ENCODE peak calls at places on chromosomes 11 and 22, in four cellular contexts. D, T, H and Y are unnamed samples.

GRCh38 chr11:6405039-6405667 is 13.7 kb downstream of the APBB1 start:
- DNase-seq in D (no peak), T (no peak), H (no peak), Y (no peak)

GRCh38 chr11:117170210-117170609 is 8.3 kb upstream of the SIDT2 start:
- DNase-seq in H (no peak), D (no peak), T (no peak), Y (no peak)

GRCh38 chr11:35013514-35014191 is 97.2 kb downstream of the PDHX start:
- DNase-seq in T (no peak), D (no peak), H (no peak), Y (no peak)

GRCh38 chr11:75214411-75214821 is 26.2 kb upstream of the TPBGL start:
- DNase-seq in H (peak; percentile 88), D (peak; percentile 48), T (peak; percentile 82), Y (no peak)

GRCh38 chr11:14184548-14184947 is 174.4 kb downstream of the RRAS2 start:
- DNase-seq in H (no peak), D (no peak), T (peak; percentile 5), Y (no peak)

GRCh38 chr22:30423296-30423958 is 2.1 kb upstream of the MTFP1 start:
- DNase-seq in D (no peak), T (no peak), H (no peak), Y (no peak)

GRCh38 chr11:65384301-65384889 is 1.9 kb upstream of the SLC25A45 start:
- DNase-seq in T (no peak), D (no peak), H (no peak), Y (no peak)

GRCh38 chr11:122100222-122101080 is 15.6 kb downstream of the BLID start:
- DNase-seq in T (no peak), H (no peak), D (no peak), Y (no peak)

GRCh38 chr11:115290479-115291390 is 213.5 kb downstream of the CADM1 start:
- DNase-seq in D (no peak), H (no peak), T (no peak), Y (no peak)

DNA sequence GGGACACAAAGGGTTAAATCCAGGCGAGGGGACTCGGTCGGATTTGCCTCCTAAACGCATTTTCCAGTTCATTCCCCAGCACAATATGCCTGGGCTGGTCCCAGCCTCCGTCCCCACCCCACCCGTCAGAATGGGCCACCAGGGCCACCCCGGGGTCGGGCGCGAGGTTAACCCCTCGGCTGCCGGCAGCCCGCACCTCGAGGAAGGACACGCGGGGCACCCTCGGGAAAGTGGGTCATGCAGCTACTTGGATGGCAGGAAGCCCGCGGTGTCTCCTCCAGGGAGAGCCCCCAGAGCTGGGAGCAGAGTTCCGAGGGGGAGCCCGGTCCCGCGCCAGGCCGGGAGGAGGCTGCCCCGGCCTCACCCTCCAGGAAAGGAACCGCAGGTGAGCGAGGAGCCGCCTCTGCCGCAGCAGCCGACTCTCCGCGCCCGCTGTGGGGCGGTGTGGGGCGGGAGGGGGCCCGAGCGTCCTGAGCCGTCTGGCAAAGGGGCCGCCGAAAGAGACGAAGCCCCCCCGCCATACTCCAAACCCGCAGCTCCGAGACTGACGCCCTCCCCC is 1.4 kb downstream of the NECTIN1 start:
- DNase-seq in D (no peak), H (peak; percentile 23), T (no peak), Y (no peak)
- TF ChIP-seq CTCF in D (peak; percentile 28), H (no peak), T (peak; percentile 63), Y (peak; percentile 69)

DNA sequence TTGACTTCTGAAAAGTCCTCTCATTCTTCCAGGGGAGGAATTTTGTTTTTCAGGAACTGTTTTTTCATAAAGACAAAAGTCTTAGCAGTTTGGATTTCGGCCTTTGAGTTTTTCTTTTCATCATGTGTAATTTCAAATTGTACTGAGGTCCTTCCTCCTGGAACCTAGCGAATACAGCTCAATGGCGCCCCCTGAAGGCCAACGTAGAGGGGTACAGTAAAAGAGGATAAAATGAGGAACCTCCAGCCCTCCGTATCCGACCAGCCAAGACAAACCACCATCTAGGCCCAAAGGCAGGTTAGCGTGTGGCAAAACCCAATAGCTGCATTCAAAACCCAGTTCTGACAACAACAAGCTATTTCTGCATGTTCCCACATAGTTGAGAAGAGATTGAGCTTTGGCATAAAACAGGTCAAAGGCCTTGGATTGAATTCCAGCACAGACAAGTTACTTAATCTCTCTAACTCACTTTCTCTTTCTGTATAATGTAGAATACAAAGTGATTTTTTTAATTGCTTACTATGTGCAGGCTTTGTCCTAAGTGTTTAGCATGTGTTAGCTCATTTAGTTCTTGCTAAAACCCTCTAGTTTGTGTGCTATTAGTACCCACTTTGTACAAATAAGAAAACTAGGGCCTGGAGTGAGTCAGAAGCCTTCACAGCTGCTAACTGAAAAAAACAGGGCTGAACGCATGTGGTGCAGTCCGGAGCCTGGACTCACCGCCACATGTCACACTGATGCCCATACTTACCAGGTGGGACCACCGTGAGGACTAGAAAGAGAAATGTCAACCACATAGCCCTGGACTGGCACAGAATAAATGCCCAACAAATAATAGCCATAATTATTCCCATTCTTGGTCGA is 43.2 kb upstream of the ETS1 start:
- DNase-seq in D (peak; percentile 56), H (peak; percentile 71), T (peak; percentile 62), Y (peak; percentile 75)
- TF ChIP-seq TCF7L2 in D (no peak), H (no peak), T (no peak), Y (no peak)

DNA sequence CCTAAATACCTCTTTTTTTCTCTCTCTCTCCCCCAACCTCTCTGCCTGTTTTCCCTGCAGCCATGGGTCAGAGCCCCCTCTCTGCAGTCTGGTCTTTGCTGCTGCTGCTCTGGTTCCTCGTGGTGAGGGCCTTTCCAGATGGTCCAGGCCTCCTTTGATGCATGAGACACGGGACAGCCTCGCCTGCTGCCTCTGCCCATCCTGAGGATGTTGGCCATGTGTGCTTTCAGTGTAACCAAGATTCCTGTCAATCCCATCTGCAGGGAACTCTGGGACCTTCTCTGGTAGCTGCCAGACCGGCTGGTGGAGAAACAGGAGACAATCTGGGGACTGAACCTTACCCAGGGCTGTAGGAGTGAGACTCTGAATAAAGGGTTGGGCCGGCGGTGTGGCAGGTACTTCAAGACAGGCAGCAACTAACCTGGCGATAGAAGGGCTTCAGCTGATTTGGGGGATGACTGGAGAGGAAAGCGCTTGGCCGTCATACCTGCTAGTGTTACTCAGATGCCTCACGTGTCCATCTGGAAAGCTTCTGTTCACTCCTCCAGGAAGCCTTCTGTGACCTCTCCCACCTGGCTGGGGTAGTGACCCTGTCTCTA is 7.1 kb downstream of the CHRNA10 start:
- DNase-seq in H (no peak), T (no peak), D (no peak), Y (no peak)
- TF ChIP-seq CTCF in H (no peak), T (no peak), D (no peak), Y (no peak)

GRCh38 chr11:69215216-69215615 is 59.5 kb downstream of the SMIM38 start:
- DNase-seq in T (no peak), H (no peak), D (no peak), Y (no peak)

GRCh38 chr11:69211540-69212120 is 55.9 kb downstream of the SMIM38 start:
- DNase-seq in T (no peak), H (no peak), D (no peak), Y (no peak)

GRCh38 chr11:69213964-69214363 is 58.2 kb downstream of the SMIM38 start:
- DNase-seq in D (no peak), T (no peak), H (no peak), Y (no peak)

GRCh38 chr11:69212121-69213110 is 56.7 kb downstream of the SMIM38 start:
- DNase-seq in D (no peak), H (no peak), T (no peak), Y (no peak)

GRCh38 chr11:69213315-69213714 is 57.6 kb downstream of the SMIM38 start:
- DNase-seq in T (no peak), D (no peak), H (no peak), Y (no peak)
- TF ChIP-seq TCF7L2 in T (no peak), D (no peak), H (no peak), Y (no peak)